ENCODE peak calls at places on chromosomes 5 and 9, in six cellular contexts. S is Calu3, R is mesenchymal stem cell, Q is ascending aorta, H is AG08396, D is left ventricle myocardium inferior. I is an unnamed sample.

GRCh38 chr5:156036640-156037039 is 290.3 kb upstream of the SGCD start:
- DNase-seq in S (no peak), R (peak), Q (no peak), H (peak), D (no peak), I (no peak)

GRCh38 chr9:8436791-8437190 is 637.2 kb upstream of the DMAC1 start:
- DNase-seq in S (no peak), R (no peak), Q (no peak), H (no peak), D (no peak), I (no peak)

GRCh38 chr9:136769710-136770191 is 5.4 kb upstream of the LCN15 start:
- DNase-seq in S (peak), R (no peak), Q (no peak), H (peak), D (no peak), I (no peak)

GRCh38 chr5:143781993-143782520 is 29.9 kb upstream of the HMHB1 start:
- DNase-seq in S (no peak), R (no peak), Q (no peak), H (no peak), D (no peak), I (no peak)

GRCh38 chr5:50975840-50976239 is 309.4 kb downstream of the PARP8 start:
- DNase-seq in S (no peak), R (no peak), Q (no peak), H (no peak), D (no peak), I (no peak)

GRCh38 chr9:124320062-124320973 is 62.6 kb downstream of the NEK6 start:
- DNase-seq in S (peak), R (peak), Q (peak), H (peak), D (peak), I (peak)

GRCh38 chr9:21060919-21061561 is 16.7 kb downstream of the IFNB1 start:
- DNase-seq in S (no peak), R (no peak), Q (no peak), H (no peak), D (no peak), I (no peak)

GRCh38 chr9:114908104-114908621 is 22.2 kb downstream of the TNFSF8 start:
- DNase-seq in S (peak), R (peak), Q (no peak), H (no peak), D (no peak), I (peak)